ENCODE peak calls at places on chromosomes 7 and 10, in four cellular contexts. One of them, this sample, is unnamed.

GRCh38 chr7:142909921-142910521 is 23.5 kb downstream of the TRPV5 start:
- DNase-seq in A172: no peak
- DNase-seq in stomach: no peak
- DNase-seq in psoas muscle: no peak
- DNase-seq in this sample: no peak

GRCh38 chr10:114931072-114931679 is 6.8 kb upstream of the TRUB1 start:
- DNase-seq in A172: no peak
- DNase-seq in psoas muscle: no peak
- DNase-seq in stomach: no peak
- DNase-seq in this sample: no peak

GRCh38 chr7:1947586-1948217 is 277.6 kb downstream of the ELFN1 start:
- DNase-seq in A172: no peak
- DNase-seq in stomach: no peak
- DNase-seq in psoas muscle: no peak
- DNase-seq in this sample: no peak

GRCh38 chr7:113087278-113087998 is 811 bp upstream of the GPR85 start:
- DNase-seq in psoas muscle: no peak
- DNase-seq in stomach: no peak
- DNase-seq in A172: peak; percentile 89
- DNase-seq in this sample: no peak

GRCh38 chr7:123184271-123184670 is 15.5 kb downstream of the SLC13A1 start:
- DNase-seq in psoas muscle: no peak
- DNase-seq in stomach: no peak
- DNase-seq in A172: peak; percentile 21
- DNase-seq in this sample: no peak

GRCh38 chr7:20340839-20341238 is 10.1 kb downstream of the ITGB8 start:
- DNase-seq in stomach: peak; percentile 26
- DNase-seq in A172: no peak
- DNase-seq in psoas muscle: no peak
- DNase-seq in this sample: no peak

GRCh38 chr10:124461642-124462347 is at the start of gene LHPP:
- DNase-seq in A172: peak; percentile 29
- DNase-seq in psoas muscle: peak; percentile 91
- DNase-seq in stomach: peak; percentile 88
- DNase-seq in this sample: peak; percentile 89

GRCh38 chr10:70564901-70565351 is 37.6 kb downstream of the PRF1 start:
- DNase-seq in psoas muscle: no peak
- DNase-seq in stomach: no peak
- DNase-seq in A172: no peak
- DNase-seq in this sample: no peak

GRCh38 chr10:72802291-72803118 is 91.0 kb upstream of the OIT3 start:
- DNase-seq in A172: peak; percentile 36
- DNase-seq in psoas muscle: no peak
- DNase-seq in stomach: no peak
- DNase-seq in this sample: no peak

GRCh38 chr7:85833071-85833470 is 646.2 kb upstream of the SEMA3D start:
- DNase-seq in stomach: no peak
- DNase-seq in A172: no peak
- DNase-seq in psoas muscle: no peak
- DNase-seq in this sample: no peak

GRCh38 chr10:114309111-114309651 is 70.1 kb downstream of the VWA2 start:
- DNase-seq in psoas muscle: no peak
- DNase-seq in A172: peak; percentile 54
- DNase-seq in stomach: no peak
- DNase-seq in this sample: no peak

GRCh38 chr7:132029369-132030160 is 473.1 kb upstream of the PODXL start:
- DNase-seq in stomach: no peak
- DNase-seq in A172: no peak
- DNase-seq in psoas muscle: no peak
- DNase-seq in this sample: no peak

GRCh38 chr10:65017523-65017922 is 1496.3 kb downstream of the REEP3 start:
- DNase-seq in A172: no peak
- DNase-seq in psoas muscle: no peak
- DNase-seq in stomach: no peak
- DNase-seq in this sample: no peak

GRCh38 chr10:101272229-101272868 is 43.1 kb upstream of the LBX1 start:
- DNase-seq in A172: peak; percentile 64
- DNase-seq in psoas muscle: peak; percentile 77
- DNase-seq in stomach: peak; percentile 66
- DNase-seq in this sample: peak; percentile 69

GRCh38 chr10:74543276-74543675 is 283.1 kb upstream of the KAT6B start:
- DNase-seq in A172: no peak
- DNase-seq in stomach: no peak
- DNase-seq in psoas muscle: no peak
- DNase-seq in this sample: no peak

GRCh38 chr7:151411551-151411950 is 1.7 kb upstream of the WDR86 start:
- DNase-seq in A172: no peak
- DNase-seq in psoas muscle: peak; percentile 28
- DNase-seq in stomach: no peak
- DNase-seq in this sample: no peak

GRCh38 chr7:122887198-122887597 is 938 bp upstream of the CADPS2 start:
- DNase-seq in stomach: peak; percentile 78
- DNase-seq in psoas muscle: peak; percentile 61
- DNase-seq in A172: no peak
- DNase-seq in this sample: no peak

GRCh38 chr7:82419200-82419599 is 24.4 kb downstream of the CACNA2D1 start:
- DNase-seq in A172: no peak
- DNase-seq in stomach: peak; percentile 66
- DNase-seq in psoas muscle: no peak
- DNase-seq in this sample: no peak

GRCh38 chr7:4774804-4775280 is 581 bp upstream of the AP5Z1 start:
- DNase-seq in A172: no peak
- DNase-seq in psoas muscle: no peak
- DNase-seq in stomach: peak; percentile 40
- DNase-seq in this sample: no peak

GRCh38 chr7:27640914-27641570 is 21.6 kb downstream of the HIBADH start:
- DNase-seq in A172: peak; percentile 81
- DNase-seq in psoas muscle: no peak
- DNase-seq in stomach: peak; percentile 37
- DNase-seq in this sample: no peak

GRCh38 chr10:132961864-132962622 is 19.7 kb upstream of the CFAP46 start:
- DNase-seq in psoas muscle: peak; percentile 61
- DNase-seq in A172: no peak
- DNase-seq in stomach: peak; percentile 73
- DNase-seq in this sample: peak; percentile 78

GRCh38 chr7:48045205-48045765 is 9.9 kb downstream of the C7orf57 start:
- DNase-seq in stomach: no peak
- DNase-seq in A172: no peak
- DNase-seq in psoas muscle: no peak
- DNase-seq in this sample: no peak

GRCh38 chr10:110481948-110482347 is 15.8 kb upstream of the DUSP5 start:
- DNase-seq in stomach: no peak
- DNase-seq in A172: peak; percentile 77
- DNase-seq in psoas muscle: no peak
- DNase-seq in this sample: no peak

GRCh38 chr10:68301790-68302502 is 29.9 kb upstream of the HNRNPH3 start:
- DNase-seq in A172: peak; percentile 70
- DNase-seq in stomach: no peak
- DNase-seq in psoas muscle: no peak
- DNase-seq in this sample: no peak

GRCh38 chr10:49552277-49552676 is 13.4 kb upstream of the ERCC6 start:
- DNase-seq in A172: peak; percentile 72
- DNase-seq in psoas muscle: no peak
- DNase-seq in stomach: no peak
- DNase-seq in this sample: no peak

GRCh38 chr7:122691569-122692235 is 7.2 kb downstream of the RNF133 start:
- DNase-seq in stomach: no peak
- DNase-seq in A172: no peak
- DNase-seq in psoas muscle: no peak
- DNase-seq in this sample: no peak

GRCh38 chr10:105597297-105597696 is 956.2 kb downstream of the SORCS3 start:
- DNase-seq in psoas muscle: no peak
- DNase-seq in A172: no peak
- DNase-seq in stomach: no peak
- DNase-seq in this sample: no peak